ENCODE peak calls at places on chromosomes 1 and 21, in six cellular contexts. W is B cell; M is AG09309; T is ascending aorta; A is CD4-positive, alpha-beta T cell; C is psoas muscle. S is an unnamed sample.

GRCh38 chr21:37914211-37914900 is 1.9 kb downstream of the KCNJ6 start:
- DNase-seq in W (no peak), M (no peak), C (no peak), A (no peak), T (no peak), S (peak)

GRCh38 chr1:5881526-5882222 is 110.6 kb downstream of the NPHP4 start:
- DNase-seq in M (no peak), T (no peak), W (no peak), C (peak), A (no peak), S (no peak)

GRCh38 chr1:119676571-119677206 is 28.6 kb upstream of the ZNF697 start:
- DNase-seq in T (no peak), C (peak), W (no peak), M (no peak), A (no peak), S (no peak)

GRCh38 chr1:212920246-212920645 is 30.1 kb upstream of the VASH2 start:
- DNase-seq in A (no peak), M (no peak), W (no peak), C (no peak), T (no peak), S (peak)

GRCh38 chr1:158117854-158118691 is 62.6 kb upstream of the CD1D start:
- DNase-seq in M (no peak), W (peak), T (no peak), A (no peak), C (peak), S (peak)

GRCh38 chr1:87077959-87078673 is 163.7 kb downstream of the HS2ST1 start:
- DNase-seq in A (no peak), W (no peak), M (no peak), C (no peak), T (no peak), S (no peak)

GRCh38 chr1:182687361-182687760 is 3.0 kb upstream of the RGS8 start:
- DNase-seq in T (no peak), W (no peak), C (no peak), M (no peak), A (no peak), S (no peak)

GRCh38 chr21:42661688-42662429 is 8.4 kb downstream of the PDE9A start:
- DNase-seq in C (no peak), W (no peak), T (no peak), A (no peak), M (no peak), S (no peak)

GRCh38 chr1:202173993-202174392 is 13.6 kb upstream of the PTPN7 start:
- DNase-seq in T (no peak), M (no peak), C (no peak), A (no peak), W (no peak), S (no peak)

GRCh38 chr1:162327144-162327790 is 49.4 kb downstream of the SPATA46 start:
- DNase-seq in C (no peak), A (no peak), M (no peak), W (no peak), T (no peak), S (no peak)

GRCh38 chr1:10082785-10083479 is 50.2 kb downstream of the UBE4B start:
- DNase-seq in T (no peak), M (no peak), C (no peak), A (no peak), W (no peak), S (no peak)

GRCh38 chr1:103917771-103918170 is 168.1 kb downstream of the AMY1C start:
- DNase-seq in T (no peak), M (no peak), C (no peak), A (no peak), W (no peak), S (no peak)

GRCh38 chr21:34130598-34130985 is 57.2 kb downstream of the MRPS6 start:
- DNase-seq in T (no peak), W (no peak), C (no peak), A (no peak), M (no peak), S (no peak)

GRCh38 chr1:243409284-243409683 is 153.4 kb downstream of the SDCCAG8 start:
- DNase-seq in T (no peak), W (no peak), C (no peak), A (no peak), M (no peak), S (no peak)

GRCh38 chr1:63935553-63935952 is 161.7 kb downstream of the ROR1 start:
- DNase-seq in A (no peak), W (no peak), C (no peak), M (no peak), T (no peak), S (no peak)

DNA sequence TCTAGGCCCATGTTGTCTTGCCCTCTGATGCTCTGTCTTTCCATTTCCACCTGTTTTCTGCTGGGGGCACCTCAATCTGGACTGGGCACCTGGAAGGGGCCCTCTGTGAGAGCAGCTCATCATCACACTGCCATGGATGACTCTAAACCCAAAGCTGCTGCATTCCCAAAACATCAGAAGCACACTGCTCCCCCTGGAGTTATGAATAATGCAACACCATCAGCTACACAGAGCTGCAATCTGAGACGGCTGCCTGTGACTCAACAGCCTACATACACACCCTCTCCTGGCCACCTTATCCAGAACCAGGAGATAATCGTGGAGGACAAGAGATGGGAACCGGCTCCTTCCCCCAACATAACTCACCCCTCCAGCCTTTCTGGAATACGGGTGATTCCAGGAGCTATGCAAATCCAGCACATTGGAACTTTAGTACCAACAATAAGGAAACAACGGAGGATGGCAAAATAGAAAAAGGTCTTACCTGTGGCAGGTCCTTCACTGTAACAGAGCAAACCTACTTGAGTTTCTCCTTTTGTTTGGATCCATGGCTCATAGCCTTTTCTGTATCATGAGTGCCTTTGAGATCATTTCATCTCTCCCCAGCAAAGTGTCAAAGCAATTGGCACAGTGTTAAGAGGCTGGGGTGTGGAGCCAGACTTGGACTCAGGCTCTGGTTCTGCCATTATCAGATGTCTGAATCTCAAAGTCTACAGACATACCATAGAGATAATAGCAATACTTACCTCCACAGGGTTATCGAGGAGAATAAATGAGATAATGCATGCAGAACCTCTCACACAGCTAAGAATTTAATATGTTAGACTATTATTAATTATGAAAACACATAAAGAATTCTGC is 29.3 kb downstream of the AK2 start:
- DNase-seq in C (no peak), W (no peak), T (no peak), A (no peak), M (peak), S (no peak)
- TF ChIP-seq CTCF in C (peak), W (peak), T (peak), A (no peak), M (peak), S (peak)

GRCh38 chr1:211675230-211676105 is at the start of gene NEK2:
- DNase-seq in A (peak), T (peak), C (peak), M (no peak), W (peak), S (peak)
- TF ChIP-seq CTCF in A (no peak), T (no peak), C (no peak), M (no peak), W (no peak), S (no peak)

GRCh38 chr1:12182410-12182946 is 15.7 kb downstream of the TNFRSF1B start:
- DNase-seq in T (no peak), M (no peak), W (no peak), C (no peak), A (no peak), S (no peak)

GRCh38 chr1:12183095-12183794 is 16.5 kb downstream of the TNFRSF1B start:
- DNase-seq in M (no peak), W (no peak), T (no peak), A (no peak), C (no peak), S (no peak)

GRCh38 chr1:12185036-12185435 is 18.2 kb downstream of the TNFRSF1B start:
- DNase-seq in A (no peak), C (no peak), T (no peak), M (no peak), W (no peak), S (no peak)

GRCh38 chr1:12185556-12186276 is 18.9 kb downstream of the TNFRSF1B start:
- DNase-seq in M (no peak), C (no peak), W (no peak), A (no peak), T (no peak), S (no peak)

DNA sequence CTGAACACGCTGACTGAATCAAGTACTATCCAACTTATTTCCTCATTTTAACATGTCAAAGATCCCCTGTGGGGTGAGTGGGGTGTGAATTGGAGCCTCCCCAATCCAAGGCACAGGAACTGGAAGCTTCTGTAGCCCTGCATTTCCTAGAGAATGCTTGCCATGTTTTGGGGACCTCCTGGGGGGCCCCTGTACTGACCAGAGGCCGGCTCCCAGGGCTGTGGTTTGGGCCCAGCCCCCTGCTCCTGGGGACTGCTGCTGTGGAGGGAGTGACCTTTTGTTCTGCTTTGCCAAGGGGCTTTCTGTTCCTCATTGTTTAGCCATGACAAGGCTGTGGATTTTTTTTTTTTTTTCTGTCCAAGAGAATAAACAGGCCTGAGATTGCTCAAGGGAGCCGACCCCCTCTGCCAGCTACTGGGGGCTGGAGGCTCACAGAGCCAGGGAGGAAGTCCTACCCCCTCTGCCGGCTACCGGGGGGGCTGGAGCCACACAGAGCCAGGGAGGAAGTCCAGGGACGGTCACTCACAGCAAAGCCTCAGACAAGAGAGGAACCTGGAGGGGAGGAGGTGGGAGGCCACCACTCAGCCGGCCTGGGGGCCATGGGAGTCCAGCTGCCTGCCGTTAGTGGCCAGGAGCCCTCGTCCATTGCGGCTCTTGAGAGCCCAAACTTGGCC is 17.4 kb downstream of the TNFRSF1B start:
- DNase-seq in C (peak), A (no peak), W (peak), M (no peak), T (peak), S (peak)
- TF ChIP-seq CTCF in C (peak), A (no peak), W (peak), M (peak), T (no peak), S (no peak)

DNA sequence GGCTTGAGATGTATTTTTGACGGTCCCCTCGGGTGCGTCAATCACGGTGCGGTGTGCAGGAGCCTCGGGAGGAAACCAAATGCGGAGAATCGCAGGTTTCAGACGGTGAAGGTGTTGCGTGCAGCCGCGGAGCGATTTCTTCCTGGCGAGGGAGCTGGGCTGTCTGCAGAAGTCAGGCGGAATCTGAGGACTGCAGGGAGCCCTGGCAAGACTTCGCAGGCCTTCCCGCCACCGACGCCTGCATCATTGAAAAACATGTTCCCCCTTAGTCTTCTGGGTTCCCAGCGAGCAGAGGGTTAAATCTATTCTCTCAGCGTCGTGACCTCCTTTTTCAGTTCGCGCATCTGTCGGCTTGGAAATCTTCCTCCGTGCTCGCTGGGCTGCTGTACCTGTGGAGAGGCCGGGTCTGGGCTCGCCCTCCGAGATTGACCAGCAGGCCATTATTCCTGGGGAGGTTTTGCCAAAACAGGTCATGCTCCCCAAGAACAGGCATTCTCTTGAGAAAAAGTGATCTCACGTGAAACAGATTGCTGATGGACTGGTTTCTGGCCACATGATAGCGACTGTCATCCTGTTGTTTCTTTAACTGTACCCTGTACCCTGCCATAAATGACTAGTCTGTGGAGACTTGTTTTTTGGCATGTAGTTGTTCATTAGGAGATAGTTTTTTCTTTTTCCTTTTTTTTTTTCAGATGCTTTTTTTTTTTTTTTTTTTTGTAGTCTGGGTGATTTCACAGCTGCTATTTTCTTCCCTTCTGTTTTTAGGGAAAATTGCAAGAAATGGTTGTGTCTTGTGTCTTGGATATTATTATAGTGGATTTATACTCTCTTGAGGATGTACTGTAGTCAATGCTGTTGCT is 897 bp downstream of the EPB41 start:
- DNase-seq in M (no peak), A (peak), C (no peak), T (no peak), W (no peak), S (peak)
- TF ChIP-seq CTCF in M (no peak), A (no peak), C (no peak), T (no peak), W (no peak), S (no peak)

GRCh38 chr1:153353226-153353947 is 4.3 kb upstream of the S100A9 start:
- DNase-seq in W (no peak), C (no peak), A (no peak), T (no peak), M (no peak), S (peak)

GRCh38 chr1:153354515-153355193 is 3.0 kb upstream of the S100A9 start:
- DNase-seq in M (no peak), C (no peak), A (no peak), T (no peak), W (no peak), S (no peak)

GRCh38 chr1:153356392-153357075 is 1.1 kb upstream of the S100A9 start:
- DNase-seq in W (no peak), M (no peak), T (no peak), A (no peak), C (no peak), S (no peak)

GRCh38 chr1:153357076-153357852 is 390 bp upstream of the S100A9 start:
- DNase-seq in M (no peak), W (no peak), C (peak), A (no peak), T (peak), S (no peak)

GRCh38 chr1:153355445-153356071 is 2.1 kb upstream of the S100A9 start:
- DNase-seq in C (peak), M (peak), A (no peak), W (no peak), T (no peak), S (peak)
- TF ChIP-seq CTCF in C (peak), M (peak), A (no peak), W (peak), T (peak), S (peak)

DNA sequence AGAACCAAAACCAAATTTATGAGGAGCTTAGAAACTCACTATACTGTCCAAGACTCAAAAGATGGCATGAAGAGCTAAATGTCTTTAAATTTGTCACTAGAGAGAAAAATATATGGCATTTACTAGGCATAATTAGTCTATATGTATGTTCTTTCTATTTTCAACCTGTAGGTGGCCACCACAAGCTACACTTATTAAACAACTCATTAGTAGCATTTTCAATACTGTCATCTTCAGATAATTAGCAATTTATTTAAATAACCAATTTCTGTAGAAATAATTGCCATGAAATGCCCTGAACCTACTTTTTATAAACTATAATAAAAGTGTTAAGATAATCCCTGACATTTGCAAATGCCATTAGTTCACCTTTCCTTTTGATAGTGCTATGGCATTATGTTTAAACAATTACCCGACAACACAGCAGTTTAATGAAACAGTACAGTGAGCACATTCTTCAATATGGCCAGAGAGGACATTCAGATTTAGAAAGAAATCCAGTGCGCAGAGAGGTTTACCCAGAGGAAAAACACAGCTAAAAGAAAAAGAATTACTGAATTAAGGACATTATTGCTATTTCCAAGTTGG is 522.5 kb downstream of the PTBP2 start:
- DNase-seq in M (no peak), W (no peak), A (no peak), C (no peak), T (no peak), S (peak)
- TF ChIP-seq CTCF in M (peak), W (peak), A (peak), C (no peak), T (no peak), S (peak)